ENCODE peak calls at places on chromosomes 1 and 21, in four cellular contexts. J is K562, K is WTC11, E is HepG2. F is an unnamed sample.
A peak's percentile ranks its signal among the peaks of the same experiment; 100 is the strongest.

GRCh38 chr1:31725134-31725533 is 21.3 kb upstream of the COL16A1 start:
- DNase-seq in J (no peak), K (no peak), E (no peak), F (no peak)

GRCh38 chr1:53180951-53181350 is 15.7 kb upstream of the CPT2 start:
- DNase-seq in J (no peak), K (no peak), E (no peak), F (no peak)

GRCh38 chr1:147676306-147677085 is 6.2 kb upstream of the ACP6 start:
- DNase-seq in J (no peak), K (no peak), E (peak; percentile 83), F (no peak)

GRCh38 chr21:37436180-37436579 is 69.6 kb downstream of the DYRK1A start:
- DNase-seq in J (no peak), K (no peak), E (no peak), F (no peak)

GRCh38 chr1:39922139-39922757 is 20.5 kb upstream of the MYCL start:
- DNase-seq in J (no peak), K (peak; percentile 88), E (no peak), F (no peak)

GRCh38 chr1:167499657-167500056 is 18.7 kb downstream of the CD247 start:
- DNase-seq in J (no peak), K (no peak), E (no peak), F (no peak)

GRCh38 chr1:11025618-11026017 is 13.2 kb downstream of the TARDBP start:
- DNase-seq in J (no peak), K (no peak), E (no peak), F (no peak)

GRCh38 chr1:33903210-33903589 is 39.3 kb downstream of the HMGB4 start:
- DNase-seq in J (no peak), K (no peak), E (no peak), F (no peak)

GRCh38 chr1:102472524-102472923 is 475.8 kb upstream of the OLFM3 start:
- DNase-seq in J (no peak), K (no peak), E (no peak), F (no peak)

GRCh38 chr1:41850029-41850428 is 68.7 kb downstream of the HIVEP3 start:
- DNase-seq in J (no peak), K (no peak), E (no peak), F (no peak)

GRCh38 chr1:244796719-244797406 is 38.6 kb upstream of the COX20 start:
- DNase-seq in J (peak; percentile 80), K (peak; percentile 66), E (peak; percentile 51), F (peak; percentile 70)

GRCh38 chr1:234114648-234115307 is 210.3 kb downstream of the SLC35F3 start:
- DNase-seq in J (peak; percentile 57), K (peak; percentile 23), E (peak; percentile 22), F (peak; percentile 61)

GRCh38 chr21:35619184-35619583 is 441.1 kb downstream of the SETD4 start:
- DNase-seq in J (peak; percentile 18), K (no peak), E (no peak), F (no peak)

GRCh38 chr1:24683713-24684162 is 40.6 kb downstream of the SRRM1 start:
- DNase-seq in J (peak; percentile 74), K (no peak), E (peak; percentile 59), F (no peak)

GRCh38 chr1:109821831-109822745 is 58.4 kb upstream of the EPS8L3 start:
- DNase-seq in J (peak; percentile 94), K (no peak), E (no peak), F (peak; percentile 8)

GRCh38 chr1:243642936-243643335 is 207.1 kb downstream of the AKT3 start:
- DNase-seq in J (no peak), K (no peak), E (no peak), F (no peak)

GRCh38 chr21:44566403-44566802 is 7.1 kb upstream of the KRTAP10-4 start:
- DNase-seq in J (no peak), K (no peak), E (no peak), F (no peak)

GRCh38 chr1:236608930-236609726 is 4.8 kb upstream of the HEATR1 start:
- DNase-seq in J (peak; percentile 77), K (peak; percentile 79), E (peak; percentile 43), F (peak; percentile 70)

GRCh38 chr1:233723387-233723786 is 109.5 kb downstream of the KCNK1 start:
- DNase-seq in J (no peak), K (no peak), E (no peak), F (no peak)

GRCh38 chr1:1573843-1574720 is 581 bp downstream of the SSU72 start:
- DNase-seq in J (peak; percentile 85), K (peak; percentile 67), E (peak; percentile 57), F (peak; percentile 74)

GRCh38 chr1:226863446-226863845 is 7.0 kb upstream of the PSEN2 start:
- DNase-seq in J (no peak), K (no peak), E (no peak), F (no peak)

GRCh38 chr1:226864311-226864710 is 6.1 kb upstream of the PSEN2 start:
- DNase-seq in J (no peak), K (no peak), E (peak; percentile 27), F (no peak)

GRCh38 chr1:226862900-226863299 is 7.5 kb upstream of the PSEN2 start:
- DNase-seq in J (no peak), K (no peak), E (no peak), F (no peak)

GRCh38 chr1:226867461-226868054 is 2.9 kb upstream of the PSEN2 start:
- DNase-seq in J (no peak), K (no peak), E (no peak), F (no peak)

GRCh38 chr1:226865590-226865989 is 4.8 kb upstream of the PSEN2 start:
- DNase-seq in J (no peak), K (no peak), E (no peak), F (no peak)
- TF ChIP-seq ELF4 in J (no peak), K (no peak), E (no peak), F (no peak)

DNA sequence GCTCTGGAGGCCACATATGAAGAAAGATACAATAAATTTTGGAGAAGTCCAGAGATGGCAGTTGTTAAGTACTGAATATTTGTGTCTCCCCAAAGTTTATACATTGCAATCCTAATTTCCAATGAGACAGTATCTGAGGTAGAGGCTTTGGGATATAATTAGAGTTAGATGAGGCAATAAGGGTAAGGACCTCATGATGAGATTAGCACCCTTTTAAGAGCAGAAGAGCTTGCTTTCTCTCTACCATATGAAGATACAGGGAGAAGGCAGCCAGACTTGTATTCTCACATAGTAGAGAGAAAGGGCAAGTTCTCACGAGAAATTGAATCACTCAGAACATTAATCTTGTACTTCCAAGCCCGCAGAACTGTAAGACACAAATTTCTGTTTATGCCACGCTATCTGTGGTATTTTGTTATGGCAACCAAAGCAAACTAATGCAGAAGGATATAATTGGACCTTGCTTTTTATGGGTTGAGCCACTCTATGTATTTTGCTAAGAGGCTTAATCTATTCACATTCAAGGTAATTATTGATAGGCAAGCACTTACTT is 430.1 kb downstream of the KCNT2 start:
- DNase-seq in J (no peak), K (no peak), E (no peak), F (no peak)
- TF ChIP-seq ELF4 in J (no peak), K (no peak), E (no peak), F (no peak)

GRCh38 chr1:119606394-119606793 is 41.7 kb downstream of the ZNF697 start:
- DNase-seq in J (no peak), K (no peak), E (no peak), F (no peak)

GRCh38 chr1:119613769-119614358 is 34.2 kb downstream of the ZNF697 start:
- DNase-seq in J (peak; percentile 91), K (peak; percentile 92), E (peak; percentile 78), F (peak; percentile 81)

GRCh38 chr1:119611701-119612113 is 36.4 kb downstream of the ZNF697 start:
- DNase-seq in J (peak; percentile 81), K (peak; percentile 99), E (peak; percentile 53), F (peak; percentile 75)
- TF ChIP-seq ELF4 in J (no peak), K (no peak), E (no peak), F (no peak)

DNA sequence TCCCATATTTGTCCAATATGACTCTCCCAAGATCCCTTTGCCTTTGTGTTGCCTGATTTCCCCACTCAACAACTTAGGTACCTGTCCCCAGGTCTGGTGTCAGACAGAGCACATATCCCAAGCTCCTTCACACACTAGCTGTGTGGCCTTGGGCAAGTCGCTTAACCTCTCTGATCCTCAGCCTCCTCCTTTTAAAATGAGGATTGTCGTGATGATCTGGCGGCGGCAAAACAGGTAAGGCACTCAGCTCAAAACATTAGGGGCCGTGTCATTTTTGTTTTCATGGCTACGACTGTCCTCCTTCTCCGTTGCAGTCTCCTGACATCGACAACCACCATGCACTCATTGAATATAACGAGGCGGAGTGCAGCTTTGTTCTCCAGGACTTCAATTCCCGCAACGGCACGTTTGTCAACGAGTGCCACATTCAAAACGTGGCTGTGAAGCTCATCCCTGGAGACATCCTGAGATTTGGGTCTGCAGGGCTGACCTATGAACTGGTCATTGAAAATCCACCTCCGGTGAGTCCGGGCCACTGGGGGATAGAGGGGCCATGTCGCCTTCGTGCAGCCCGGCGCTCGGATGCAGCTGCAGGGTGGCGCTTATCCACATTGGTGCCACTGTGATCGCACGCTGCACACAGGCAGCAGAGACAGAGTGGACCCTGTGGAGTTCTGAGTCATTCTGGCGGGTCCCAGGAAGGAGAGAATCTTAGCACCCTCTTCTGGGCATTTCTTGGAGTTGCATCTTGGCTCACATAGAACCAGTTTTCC is 25.2 kb downstream of the FHAD1 start:
- DNase-seq in J (peak; percentile 80), K (peak; percentile 69), E (peak; percentile 82), F (peak; percentile 79)
- TF ChIP-seq ELF4 in J (no peak), K (no peak), E (no peak), F (no peak)

DNA sequence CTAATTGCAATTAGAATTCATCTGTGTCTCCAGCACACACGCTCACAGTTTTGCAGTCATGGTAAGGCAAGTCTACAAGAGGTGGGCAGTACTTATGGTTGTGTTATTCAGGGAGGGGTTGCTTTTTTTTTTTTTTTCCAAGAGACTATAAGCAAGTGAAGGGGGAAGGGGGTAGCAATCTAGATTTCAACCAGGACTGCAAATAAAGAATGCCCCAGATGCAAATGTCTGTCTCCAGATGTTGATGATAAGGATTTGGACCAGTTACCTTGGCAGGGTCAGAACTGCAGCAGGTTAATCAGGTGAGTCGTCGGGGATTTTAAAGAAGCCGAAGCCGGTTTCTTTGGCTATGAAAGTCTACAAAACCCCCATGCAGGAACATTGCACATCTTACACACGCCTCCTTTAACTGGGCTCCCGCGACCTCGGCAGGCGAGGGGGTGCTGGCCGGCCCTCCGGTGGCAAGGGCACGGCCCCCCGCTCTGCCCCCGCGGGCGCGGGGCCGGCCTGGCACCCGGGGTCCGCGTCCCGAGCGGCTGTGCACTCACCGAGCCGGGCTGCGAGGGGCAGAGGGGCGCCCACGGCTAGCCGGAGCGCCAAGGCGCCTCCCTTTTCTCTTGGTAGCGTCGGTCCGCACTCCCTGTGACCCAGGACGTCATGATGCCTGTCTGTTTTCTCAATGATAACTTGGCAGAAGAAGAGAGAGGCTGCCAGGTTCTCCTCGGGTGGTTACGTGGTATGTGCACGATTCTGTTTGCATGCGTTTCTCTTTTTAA is 366.2 kb upstream of the ESRRG start:
- DNase-seq in J (no peak), K (peak; percentile 21), E (no peak), F (no peak)
- TF ChIP-seq ELF4 in J (no peak), K (no peak), E (no peak), F (no peak)

F was measured in HEK293T.